ENCODE peak calls at places on chromosomes 11 and 22, in four cellular contexts. M is activated CD4-positive, alpha-beta T cell treated with anti-CD3 and anti-CD28 coated beads, Interleukin-2, amount 50 U/mL, for 1 hour; Y is Ammon's horn; B is stimulated activated CD8-positive, alpha-beta memory T cell treated with anti-CD3 and anti-CD28 coated beads, Interleukin-4, amount 100 ng/mL, for 4 hours. K is an unnamed sample.

GRCh38 chr11:66842896-66843775 is at the start of gene RCE1:
- DNase-seq in M (peak), Y (peak), B (peak), K (peak)

GRCh38 chr22:19879996-19880785 is 25.5 kb upstream of the GNB1L start:
- DNase-seq in M (no peak), Y (no peak), B (no peak), K (no peak)

GRCh38 chr22:44249376-44250147 is 63.2 kb downstream of the SHISAL1 start:
- DNase-seq in M (no peak), Y (no peak), B (no peak), K (no peak)

GRCh38 chr11:2899080-2899783 is 13.7 kb upstream of the CDKN1C start:
- DNase-seq in M (no peak), Y (peak), B (no peak), K (no peak)

GRCh38 chr11:113618360-113618759 is 87.7 kb downstream of the TMPRSS5 start:
- DNase-seq in M (no peak), Y (no peak), B (no peak), K (no peak)

GRCh38 chr11:113831314-113831713 is 44.1 kb downstream of the USP28 start:
- DNase-seq in M (no peak), Y (no peak), B (no peak), K (peak)

GRCh38 chr11:125070699-125071254 is 7.7 kb downstream of the SLC37A2 start:
- DNase-seq in M (no peak), Y (peak), B (no peak), K (peak)

GRCh38 chr11:82775736-82776346 is 42.2 kb upstream of the FAM181B start:
- DNase-seq in M (peak), Y (no peak), B (no peak), K (no peak)

GRCh38 chr11:105092255-105093239 is 47.0 kb downstream of the CARD18 start:
- DNase-seq in M (no peak), Y (no peak), B (no peak), K (no peak)

GRCh38 chr11:96925862-96926261 is 536.0 kb downstream of the JRKL start:
- DNase-seq in M (no peak), Y (no peak), B (no peak), K (no peak)

GRCh38 chr11:47216141-47216798 is 1.5 kb downstream of the DDB2 start:
- DNase-seq in M (peak), Y (peak), B (peak), K (peak)

GRCh38 chr11:17974246-17974645 is 38.6 kb downstream of the SERGEF start:
- DNase-seq in M (no peak), Y (peak), B (no peak), K (no peak)

GRCh38 chr22:28813772-28814518 is 13.6 kb upstream of the XBP1 start:
- DNase-seq in M (no peak), Y (peak), B (no peak), K (no peak)

GRCh38 chr11:9315078-9315688 is 790 bp upstream of the TMEM41B start:
- DNase-seq in M (no peak), Y (no peak), B (no peak), K (no peak)

GRCh38 chr11:75082601-75083216 is 14.0 kb downstream of the OR2AT4 start:
- DNase-seq in M (no peak), Y (no peak), B (no peak), K (no peak)

K was measured in B cell.